ENCODE peak calls at places on chromosome 6, in six cellular contexts. J, U, K, R, E and L are unnamed samples.

GRCh38 chr6:13339863-13340635 is 11.7 kb upstream of the TBC1D7 start:
- DNase-seq in R (no peak), U (no peak), K (no peak), E (no peak), J (no peak), L (no peak)

GRCh38 chr6:89058627-89059026 is 21.9 kb upstream of the PNRC1 start:
- DNase-seq in E (no peak), K (no peak), J (no peak), R (no peak), U (no peak), L (no peak)

GRCh38 chr6:152356659-152357058 is 280.5 kb downstream of the SYNE1 start:
- DNase-seq in U (no peak), J (no peak), E (no peak), R (no peak), K (peak), L (no peak)

GRCh38 chr6:96675617-96676016 is 112.7 kb downstream of the FHL5 start:
- DNase-seq in U (no peak), R (no peak), J (no peak), K (no peak), E (no peak), L (no peak)

GRCh38 chr6:63597142-63598000 is 25.1 kb downstream of the LOC128125822 start:
- DNase-seq in J (no peak), R (no peak), K (peak), E (no peak), U (no peak), L (no peak)

GRCh38 chr6:110878751-110879539 is 4.4 kb downstream of the AMD1 start:
- DNase-seq in J (no peak), E (peak), U (no peak), K (no peak), R (no peak), L (no peak)

GRCh38 chr6:42659806-42660205 is 62.6 kb downstream of the PRPH2 start:
- DNase-seq in R (no peak), K (peak), E (no peak), J (no peak), U (no peak), L (no peak)

GRCh38 chr6:127092486-127092885 is 26.0 kb upstream of the RSPO3 start:
- DNase-seq in K (no peak), U (no peak), R (no peak), J (no peak), E (no peak), L (no peak)

GRCh38 chr6:99612551-99613397 is 6.1 kb downstream of the PRDM13 start:
- DNase-seq in K (no peak), U (no peak), J (no peak), R (no peak), E (no peak), L (no peak)

GRCh38 chr6:7138111-7138510 is 30.4 kb downstream of the RREB1 start:
- DNase-seq in E (no peak), K (no peak), R (no peak), J (no peak), U (no peak), L (no peak)